ENCODE peak calls at places on chromosome 5, in seven cellular contexts. N is cardiac fibroblast, Q is choroid plexus epithelial cell, X is coronary artery, S is left ventricle myocardium inferior, A is lower leg skin, D is fibroblast of lung. E is an unnamed sample.

GRCh38 chr5:176446884-176447537 is 1.2 kb upstream of the FAF2 start:
- DNase-seq in A (no peak), D (no peak), N (no peak), S (no peak), X (peak), Q (no peak), E (no peak)

GRCh38 chr5:172616730-172617129 is 24.3 kb upstream of the NEURL1B start:
- DNase-seq in N (peak), Q (peak), S (peak), A (no peak), X (no peak), D (peak), E (no peak)

GRCh38 chr5:72951850-72952468 is 3.9 kb upstream of the FCHO2 start:
- DNase-seq in Q (peak), X (no peak), S (no peak), A (no peak), N (peak), D (peak), E (no peak)

GRCh38 chr5:170357853-170358497 is 31.2 kb downstream of the KCNMB1 start:
- DNase-seq in N (no peak), D (no peak), A (peak), X (no peak), Q (no peak), S (peak), E (no peak)

GRCh38 chr5:35518104-35518503 is 99.6 kb upstream of the SPEF2 start:
- DNase-seq in X (no peak), S (no peak), A (no peak), D (no peak), Q (no peak), N (no peak), E (no peak)

GRCh38 chr5:173795601-173796000 is 92.5 kb upstream of the CPEB4 start:
- DNase-seq in Q (no peak), X (no peak), S (no peak), D (no peak), N (no peak), A (no peak), E (no peak)

GRCh38 chr5:158276692-158277091 is 417.7 kb upstream of the CLINT1 start:
- DNase-seq in A (no peak), N (no peak), D (no peak), Q (no peak), X (no peak), S (no peak), E (no peak)

GRCh38 chr5:128965638-128966302 is 482 bp downstream of the SLC27A6 start:
- DNase-seq in X (no peak), S (no peak), A (no peak), Q (no peak), D (no peak), N (no peak), E (no peak)

GRCh38 chr5:402615-403359 is 40.2 kb upstream of the EXOC3 start:
- DNase-seq in X (peak), S (no peak), D (peak), N (no peak), A (no peak), Q (no peak), E (no peak)

GRCh38 chr5:122977306-122977705 is 59.2 kb downstream of the PPIC start:
- DNase-seq in Q (no peak), N (no peak), D (no peak), X (no peak), S (no peak), A (no peak), E (no peak)

GRCh38 chr5:136004436-136004835 is 24.4 kb upstream of the TGFBI start:
- DNase-seq in S (no peak), A (no peak), N (peak), D (peak), X (no peak), Q (peak), E (no peak)

GRCh38 chr5:56409331-56410190 is 176.4 kb upstream of the ANKRD55 start:
- DNase-seq in N (peak), S (no peak), A (peak), Q (peak), D (peak), X (no peak), E (peak)

GRCh38 chr5:149839761-149840160 is 104.8 kb downstream of the PDE6A start:
- DNase-seq in D (no peak), N (peak), Q (peak), X (no peak), S (no peak), A (no peak), E (no peak)

GRCh38 chr5:149840226-149840825 is 104.3 kb downstream of the PDE6A start:
- DNase-seq in S (no peak), X (no peak), Q (peak), D (no peak), A (no peak), N (no peak), E (no peak)

GRCh38 chr5:149836451-149837139 is 106.5 kb downstream of the PPARGC1B start:
- DNase-seq in S (no peak), Q (no peak), N (no peak), A (no peak), D (no peak), X (no peak), E (no peak)

GRCh38 chr5:149838881-149839739 is 105.5 kb downstream of the PDE6A start:
- DNase-seq in S (no peak), N (peak), X (no peak), Q (peak), D (peak), A (no peak), E (no peak)

DNA sequence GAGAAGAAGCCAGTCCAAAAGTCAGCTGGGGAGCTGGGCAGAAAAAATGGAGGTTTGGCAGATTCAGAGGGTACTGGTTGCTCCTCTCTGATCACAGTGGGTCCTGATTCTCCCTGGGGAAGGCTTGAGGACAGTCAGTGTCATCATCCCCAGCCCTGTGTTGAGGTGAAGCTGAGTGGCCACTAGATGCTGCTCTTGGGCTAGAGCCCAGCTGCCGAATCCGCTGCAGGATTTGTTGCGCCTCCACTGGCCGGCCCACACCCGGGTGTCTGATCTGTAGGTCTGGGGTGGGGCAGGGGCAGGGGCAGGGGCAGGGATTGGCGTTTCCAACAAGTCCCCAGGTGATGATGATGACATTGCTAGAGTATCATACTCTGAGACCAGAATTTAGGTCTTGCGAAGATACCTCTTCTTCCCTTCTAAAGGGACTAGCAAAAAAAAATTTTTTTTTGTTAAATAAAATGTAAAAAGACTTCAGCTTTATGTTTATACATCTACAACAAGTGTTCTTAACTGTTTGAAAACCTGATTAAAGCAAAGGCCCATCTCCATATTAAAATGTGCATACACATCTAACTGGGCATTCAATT is 106.8 kb downstream of the PDE6A start:
- DNase-seq in Q (peak), D (peak), S (no peak), X (no peak), N (peak), A (no peak), E (peak)
- TF ChIP-seq CTCF in Q (peak), D (peak), S (peak), X (peak), N (peak), A (no peak), E (peak)

GRCh38 chr5:169302491-169303118 is 1.7 kb upstream of the SLIT3 start:
- DNase-seq in Q (peak), X (peak), D (peak), N (peak), A (peak), S (peak), E (peak)
- H3K4me3 ChIP-seq in Q (no peak), X (peak), D (no peak), N (no peak), A (no peak), S (no peak), E (no peak)

DNA sequence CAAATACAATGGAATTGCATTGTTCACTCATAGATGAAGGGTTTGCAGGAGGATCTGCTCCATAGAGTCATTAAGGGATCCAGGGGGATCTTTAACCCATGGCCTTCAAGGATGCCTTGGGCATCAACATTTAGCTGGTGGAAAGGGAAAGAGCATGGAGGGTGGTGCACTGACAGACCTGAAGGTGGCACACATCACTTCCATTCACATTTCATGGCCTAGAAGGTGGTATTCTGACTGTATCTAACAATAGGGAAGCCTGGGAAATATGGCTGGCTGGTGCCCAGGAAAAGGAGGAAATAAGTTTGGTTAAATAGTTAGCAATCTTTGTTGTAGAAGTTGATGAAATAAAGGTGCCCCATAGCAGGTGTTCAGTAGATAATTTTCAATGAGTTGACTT is 230.2 kb downstream of the CD180 start:
- DNase-seq in Q (no peak), X (no peak), A (no peak), D (no peak), S (no peak), N (no peak), E (no peak)
- TF ChIP-seq CTCF in Q (no peak), X (no peak), A (no peak), D (no peak), S (no peak), N (no peak), E (no peak)

GRCh38 chr5:150457112-150457511 is 7.6 kb upstream of the RPS14 start:
- DNase-seq in S (no peak), Q (no peak), A (no peak), D (no peak), N (no peak), X (no peak), E (no peak)
- H3K4me3 ChIP-seq in S (no peak), Q (no peak), A (no peak), D (no peak), N (no peak), X (no peak), E (no peak)

GRCh38 chr5:4511996-4512656 is 628.0 kb upstream of the ADAMTS16 start:
- DNase-seq in N (peak), D (peak), S (peak), X (no peak), Q (no peak), A (peak), E (no peak)
- TF ChIP-seq CTCF in N (peak), D (no peak), S (peak), X (no peak), Q (no peak), A (no peak), E (peak)

GRCh38 chr5:141874262-141874964 is 3.8 kb downstream of the PCDH1 start:
- DNase-seq in D (no peak), S (peak), Q (no peak), N (no peak), X (no peak), A (no peak), E (no peak)
- H3K4me3 ChIP-seq in D (no peak), S (peak), Q (no peak), N (no peak), X (peak), A (no peak), E (no peak)

GRCh38 chr5:108625654-108626053 is 122.0 kb upstream of the FER start:
- DNase-seq in N (no peak), A (no peak), X (no peak), S (no peak), Q (no peak), D (no peak), E (no peak)
- TF ChIP-seq CTCF in N (no peak), A (no peak), X (no peak), S (no peak), Q (no peak), D (no peak), E (no peak)

GRCh38 chr5:141615991-141616715 is 2.6 kb downstream of the DIAPH1 start:
- DNase-seq in X (no peak), N (no peak), A (no peak), Q (no peak), D (no peak), S (no peak), E (no peak)

GRCh38 chr5:141609044-141609443 is 9.8 kb downstream of the DIAPH1 start:
- DNase-seq in X (no peak), A (no peak), Q (no peak), D (no peak), N (no peak), S (no peak), E (no peak)

GRCh38 chr5:141611289-141611688 is 7.5 kb downstream of the DIAPH1 start:
- DNase-seq in Q (no peak), D (no peak), X (no peak), N (no peak), S (no peak), A (no peak), E (no peak)

GRCh38 chr5:141617128-141617527 is 1.7 kb downstream of the DIAPH1 start:
- DNase-seq in S (no peak), A (no peak), D (no peak), X (no peak), N (peak), Q (no peak), E (no peak)

GRCh38 chr5:141613344-141613743 is 5.5 kb downstream of the DIAPH1 start:
- DNase-seq in N (no peak), Q (no peak), X (no peak), S (no peak), D (no peak), A (no peak), E (no peak)
- H3K4me3 ChIP-seq in N (no peak), Q (no peak), X (no peak), S (no peak), D (no peak), A (no peak), E (no peak)

GRCh38 chr5:147752033-147752432 is 30.5 kb downstream of the JAKMIP2 start:
- DNase-seq in D (no peak), S (no peak), Q (no peak), X (no peak), A (no peak), N (no peak), E (no peak)
- TF ChIP-seq CTCF in D (no peak), S (no peak), Q (no peak), X (no peak), A (no peak), N (no peak), E (no peak)

E was measured in astrocyte of the cerebellum.